ENCODE peak calls at places on chromosomes 3 and 15, in seven cellular contexts. O is psoas muscle; K is esophagus squamous epithelium; J is aorta; D is CD8-positive, alpha-beta T cell; C is AG04450; W is cardiac muscle cell. T is an unnamed sample. For H3K27me3, the result is how much of the 10 kb centered on the place peaks cover.

GRCh38 chr15:49370782-49371181 is 52.3 kb upstream of the FGF7 start:
- DNase-seq in J (no peak), K (no peak), C (no peak), O (no peak), D (no peak), W (peak), T (no peak)

GRCh38 chr15:100718075-100718980 is 115.9 kb downstream of the ASB7 start:
- DNase-seq in J (no peak), W (no peak), K (no peak), O (no peak), C (no peak), D (no peak), T (no peak)

GRCh38 chr3:177538064-177538742 is 340.9 kb upstream of the TBL1XR1 start:
- DNase-seq in W (peak), K (no peak), J (peak), C (no peak), O (peak), D (no peak), T (peak)

GRCh38 chr15:89015412-89016097 is 72.7 kb upstream of the ABHD2 start:
- DNase-seq in D (no peak), C (no peak), K (no peak), W (no peak), J (no peak), O (no peak), T (no peak)

GRCh38 chr3:17894434-17895060 is 152.1 kb upstream of the TBC1D5 start:
- DNase-seq in C (peak), J (no peak), O (no peak), D (no peak), K (no peak), W (peak), T (no peak)

GRCh38 chr3:94928921-94929320 is 866.1 kb downstream of the NSUN3 start:
- DNase-seq in W (peak), O (no peak), C (no peak), D (no peak), J (no peak), K (no peak), T (no peak)

GRCh38 chr3:121736112-121736511 is 13.4 kb downstream of the GOLGB1 start:
- DNase-seq in W (no peak), D (no peak), C (no peak), J (no peak), O (no peak), K (no peak), T (no peak)

GRCh38 chr3:188819939-188820338 is 351.8 kb upstream of the TPRG1 start:
- DNase-seq in C (no peak), K (no peak), J (no peak), D (no peak), W (peak), O (no peak), T (no peak)

GRCh38 chr3:48536787-48537186 is 19.8 kb downstream of the PFKFB4 start:
- DNase-seq in C (no peak), O (no peak), D (no peak), J (no peak), W (no peak), K (no peak), T (no peak)

GRCh38 chr3:194380300-194380699 is 10.8 kb upstream of the LRRC15 start:
- DNase-seq in J (no peak), W (no peak), D (no peak), C (no peak), O (no peak), K (no peak), T (no peak)

GRCh38 chr3:183826448-183826847 is 1.1 kb upstream of the MAP6D1 start:
- DNase-seq in D (no peak), K (no peak), C (no peak), W (no peak), J (no peak), O (peak), T (peak)

GRCh38 chr15:74378853-74379252 is 11.4 kb upstream of the CYP11A1 start:
- DNase-seq in O (no peak), W (peak), K (no peak), D (no peak), C (no peak), J (no peak), T (no peak)

GRCh38 chr3:8301977-8302589 is 199.5 kb upstream of the LMCD1 start:
- DNase-seq in D (no peak), W (peak), J (no peak), O (no peak), C (peak), K (no peak), T (no peak)

GRCh38 chr3:77939726-77940125 is 899.8 kb downstream of the ROBO2 start:
- DNase-seq in C (no peak), W (peak), J (no peak), K (no peak), O (no peak), D (no peak), T (no peak)

GRCh38 chr3:77931272-77932009 is 891.5 kb downstream of the ROBO2 start:
- DNase-seq in O (no peak), J (no peak), D (no peak), K (no peak), C (peak), W (peak), T (no peak)

GRCh38 chr3:77935418-77935817 is 895.5 kb downstream of the ROBO2 start:
- DNase-seq in D (no peak), K (no peak), O (no peak), W (no peak), C (no peak), J (no peak), T (no peak)
- H3K27me3 ChIP-seq in D (under half), K (under half), O (under half), W (under half), C (under half), J (under half), T (under half)

DNA sequence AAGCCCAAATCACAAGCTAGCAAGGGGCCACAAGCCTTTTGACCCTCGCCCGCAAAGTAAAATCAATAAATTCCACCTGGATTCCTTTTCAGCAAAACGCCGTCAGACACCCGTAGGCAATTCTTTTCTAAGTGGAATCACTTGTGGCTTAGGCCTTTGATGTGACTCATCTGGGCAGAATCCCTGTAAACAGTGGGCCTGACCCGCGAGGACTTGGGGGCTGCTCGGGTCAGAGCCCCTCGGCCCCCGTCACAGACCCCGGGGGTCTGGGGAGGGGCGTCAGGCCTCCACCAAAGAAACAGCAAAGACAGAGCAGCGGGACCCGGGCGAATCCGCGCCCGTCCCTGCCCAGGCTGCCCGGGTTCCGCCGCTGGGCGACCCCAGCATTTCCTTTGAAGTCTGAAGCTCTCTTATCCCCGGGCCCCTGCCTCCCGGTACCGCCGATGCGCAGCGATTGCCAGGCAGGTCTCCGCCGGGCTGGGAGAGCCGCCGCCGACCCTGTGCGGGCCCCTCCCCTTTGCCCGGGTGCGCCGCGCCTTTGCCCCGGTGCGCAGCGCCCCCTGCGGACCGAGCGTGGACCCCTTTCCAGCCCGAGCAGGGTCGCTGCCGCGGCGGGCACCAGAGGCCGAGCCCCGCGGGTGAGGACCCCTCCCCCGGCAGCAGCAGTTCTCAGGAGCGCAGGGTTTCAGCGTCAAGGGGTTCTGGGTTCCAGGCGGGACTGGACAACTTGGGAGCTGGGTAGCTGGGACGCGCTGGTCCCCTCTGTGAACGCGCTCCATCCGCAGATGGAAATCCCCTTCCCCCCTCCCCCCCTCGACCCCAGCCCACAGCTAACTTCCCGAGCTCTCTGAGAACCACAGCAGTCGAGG is 178.3 kb downstream of the UACA start:
- DNase-seq in J (no peak), K (no peak), W (no peak), O (peak), D (peak), C (no peak), T (no peak)
- H3K4me3 ChIP-seq in J (no peak), K (no peak), W (peak), O (peak), D (peak), C (peak), T (peak)

GRCh38 chr15:72135719-72136118 is 17.5 kb downstream of the SENP8 start:
- DNase-seq in K (no peak), C (no peak), J (no peak), O (no peak), W (no peak), D (no peak), T (no peak)
- H3K27me3 ChIP-seq in K (under half), C (under half), J (under half), O (under half), W (under half), D (under half), T (under half)

DNA sequence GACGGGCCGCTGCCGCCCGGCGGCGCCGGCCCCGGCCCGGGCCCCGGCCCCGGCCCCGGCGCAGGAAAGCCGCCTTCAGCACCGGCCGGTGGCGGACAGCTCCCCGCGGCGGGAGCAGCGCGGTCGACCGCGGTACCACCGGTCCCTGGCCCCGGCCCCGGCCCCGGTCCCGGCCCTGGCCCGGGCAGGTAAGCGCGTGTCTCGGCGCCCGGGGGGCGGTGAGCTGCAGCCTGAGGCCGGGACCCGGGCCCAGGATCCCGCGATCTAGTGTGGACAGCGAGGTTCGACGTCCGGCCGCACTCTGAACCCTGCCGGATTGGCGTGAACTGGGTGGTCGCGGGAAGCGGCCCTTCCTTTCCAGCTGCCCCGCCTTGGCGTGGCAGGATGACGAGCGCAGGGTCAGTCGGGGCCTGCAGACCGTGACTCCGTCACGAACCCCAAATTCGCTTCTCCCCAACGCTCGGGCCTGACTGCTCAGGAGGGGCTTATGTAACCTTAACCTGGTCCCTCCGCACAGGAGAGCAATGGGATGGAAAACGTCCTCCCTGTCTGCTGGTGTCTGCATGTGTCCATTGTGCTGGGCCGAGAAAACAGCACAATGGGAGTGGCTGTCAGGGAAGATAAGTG is 475 bp downstream of the BSN start:
- DNase-seq in J (peak), W (no peak), O (peak), K (no peak), C (no peak), D (peak), T (peak)
- H3K4me3 ChIP-seq in J (peak), W (peak), O (peak), K (peak), C (peak), D (peak), T (peak)

DNA sequence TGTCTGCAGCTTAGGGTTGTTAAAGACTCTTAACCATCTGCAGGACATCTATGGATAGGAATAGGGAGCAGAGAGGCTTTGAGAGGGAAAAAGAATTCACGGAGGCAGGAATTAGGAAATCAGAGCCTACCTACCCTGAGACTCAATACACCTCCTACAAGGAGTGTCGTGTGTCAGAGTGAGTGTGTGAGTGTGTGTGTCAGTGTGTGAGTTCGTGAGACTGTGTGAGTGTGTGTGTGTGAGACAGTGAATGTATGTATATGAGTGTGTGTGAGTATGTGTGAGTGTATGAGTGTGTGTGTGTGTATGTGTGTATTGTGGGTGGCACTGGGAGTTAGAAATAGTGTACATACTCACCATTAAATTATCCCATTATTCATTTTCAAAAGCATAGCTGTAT is 3.9 kb upstream of the TRH start:
- DNase-seq in K (no peak), J (no peak), W (no peak), O (no peak), C (no peak), D (no peak), T (no peak)
- H3K27me3 ChIP-seq in K (under half), J (under half), W (half or more), O (under half), C (half or more), D (under half), T (under half)

GRCh38 chr3:113019182-113020137 is 28.7 kb downstream of the GTPBP8 start:
- DNase-seq in C (peak), D (peak), W (peak), J (peak), O (peak), K (peak), T (peak)

GRCh38 chr3:113008117-113008516 is 17.3 kb downstream of the GTPBP8 start:
- DNase-seq in W (peak), D (no peak), O (no peak), C (no peak), J (no peak), K (no peak), T (no peak)

GRCh38 chr3:113018461-113019181 is 27.8 kb downstream of the GTPBP8 start:
- DNase-seq in C (no peak), K (no peak), O (no peak), W (peak), J (no peak), D (no peak), T (no peak)

GRCh38 chr3:113013593-113013992 is 22.8 kb downstream of the GTPBP8 start:
- DNase-seq in O (no peak), J (no peak), C (no peak), K (no peak), D (no peak), W (no peak), T (no peak)
- H3K4me3 ChIP-seq in O (no peak), J (no peak), C (no peak), K (no peak), D (no peak), W (no peak), T (no peak)

GRCh38 chr3:127363171-127363570 is 75.3 kb upstream of the PRR20G start:
- DNase-seq in J (no peak), C (no peak), K (no peak), W (no peak), D (no peak), O (no peak), T (no peak)
- H3K27me3 ChIP-seq in J (under half), C (under half), K (under half), W (under half), D (under half), O (under half), T (half or more)

GRCh38 chr15:59303641-59304433 is 68.8 kb downstream of the MYO1E start:
- DNase-seq in J (no peak), C (no peak), W (peak), K (no peak), D (no peak), O (no peak), T (no peak)
- H3K4me3 ChIP-seq in J (no peak), C (no peak), W (no peak), K (no peak), D (no peak), O (no peak), T (no peak)

GRCh38 chr3:55486101-55486856 is 827 bp downstream of the WNT5A start:
- DNase-seq in K (no peak), D (no peak), C (no peak), J (peak), W (peak), O (peak), T (peak)
- H3K27me3 ChIP-seq in K (under half), D (under half), C (under half), J (under half), W (under half), O (under half), T (half or more)